ENCODE peak calls at places on chromosomes 1 and 21, in nine cellular contexts. One of them, this sample, is unnamed.

GRCh38 chr1:197841828-197842573 is 60.4 kb upstream of the C1orf53 start:
- DNase-seq in PC-3: no peak
- DNase-seq in IMR-90: peak; percentile 60
- DNase-seq in choroid plexus epithelial cell: peak; percentile 8
- DNase-seq in left ventricle myocardium inferior: no peak
- DNase-seq in cardiac muscle cell: peak; percentile 6
- DNase-seq in AG09309: peak; percentile 32
- DNase-seq in heart right ventricle: no peak
- DNase-seq in fibroblast of mammary gland: peak; percentile 67
- DNase-seq in this sample: no peak

GRCh38 chr1:202376247-202376646 is 27.7 kb downstream of the PPP1R12B start:
- DNase-seq in PC-3: no peak
- DNase-seq in IMR-90: peak; percentile 52
- DNase-seq in choroid plexus epithelial cell: peak; percentile 37
- DNase-seq in left ventricle myocardium inferior: no peak
- DNase-seq in cardiac muscle cell: peak; percentile 45
- DNase-seq in AG09309: peak; percentile 13
- DNase-seq in heart right ventricle: no peak
- DNase-seq in fibroblast of mammary gland: peak; percentile 36
- DNase-seq in this sample: no peak

GRCh38 chr1:59163268-59164092 is 133.4 kb upstream of the FGGY start:
- DNase-seq in PC-3: no peak
- DNase-seq in IMR-90: peak; percentile 65
- DNase-seq in choroid plexus epithelial cell: peak; percentile 63
- DNase-seq in left ventricle myocardium inferior: no peak
- DNase-seq in cardiac muscle cell: peak; percentile 53
- DNase-seq in AG09309: peak; percentile 88
- DNase-seq in heart right ventricle: no peak
- DNase-seq in fibroblast of mammary gland: peak; percentile 92
- DNase-seq in this sample: peak; percentile 55

GRCh38 chr1:230396966-230397365 is 29.2 kb downstream of the PGBD5 start:
- DNase-seq in PC-3: no peak
- DNase-seq in IMR-90: no peak
- DNase-seq in choroid plexus epithelial cell: no peak
- DNase-seq in left ventricle myocardium inferior: no peak
- DNase-seq in cardiac muscle cell: no peak
- DNase-seq in AG09309: no peak
- DNase-seq in heart right ventricle: no peak
- DNase-seq in fibroblast of mammary gland: no peak
- DNase-seq in this sample: no peak

GRCh38 chr1:69921501-69921900 is 283.9 kb downstream of the LRRC40 start:
- DNase-seq in PC-3: no peak
- DNase-seq in IMR-90: no peak
- DNase-seq in choroid plexus epithelial cell: no peak
- DNase-seq in left ventricle myocardium inferior: no peak
- DNase-seq in cardiac muscle cell: peak; percentile 21
- DNase-seq in AG09309: no peak
- DNase-seq in heart right ventricle: no peak
- DNase-seq in fibroblast of mammary gland: no peak
- DNase-seq in this sample: no peak

GRCh38 chr21:42796327-42797062 is 82.8 kb downstream of the WDR4 start:
- DNase-seq in PC-3: no peak
- DNase-seq in IMR-90: no peak
- DNase-seq in choroid plexus epithelial cell: no peak
- DNase-seq in left ventricle myocardium inferior: no peak
- DNase-seq in cardiac muscle cell: no peak
- DNase-seq in AG09309: no peak
- DNase-seq in heart right ventricle: no peak
- DNase-seq in fibroblast of mammary gland: no peak
- DNase-seq in this sample: no peak

GRCh38 chr1:58576727-58577675 is at the start of gene TACSTD2:
- DNase-seq in PC-3: peak; percentile 95
- DNase-seq in IMR-90: no peak
- DNase-seq in choroid plexus epithelial cell: no peak
- DNase-seq in left ventricle myocardium inferior: peak; percentile 18
- DNase-seq in cardiac muscle cell: peak; percentile 32
- DNase-seq in AG09309: no peak
- DNase-seq in heart right ventricle: peak; percentile 19
- DNase-seq in fibroblast of mammary gland: no peak
- DNase-seq in this sample: no peak

GRCh38 chr21:29347274-29347681 is 48.6 kb downstream of the BACH1 start:
- DNase-seq in PC-3: no peak
- DNase-seq in IMR-90: peak; percentile 55
- DNase-seq in choroid plexus epithelial cell: peak; percentile 45
- DNase-seq in left ventricle myocardium inferior: no peak
- DNase-seq in cardiac muscle cell: no peak
- DNase-seq in AG09309: no peak
- DNase-seq in heart right ventricle: no peak
- DNase-seq in fibroblast of mammary gland: no peak
- DNase-seq in this sample: no peak

DNA sequence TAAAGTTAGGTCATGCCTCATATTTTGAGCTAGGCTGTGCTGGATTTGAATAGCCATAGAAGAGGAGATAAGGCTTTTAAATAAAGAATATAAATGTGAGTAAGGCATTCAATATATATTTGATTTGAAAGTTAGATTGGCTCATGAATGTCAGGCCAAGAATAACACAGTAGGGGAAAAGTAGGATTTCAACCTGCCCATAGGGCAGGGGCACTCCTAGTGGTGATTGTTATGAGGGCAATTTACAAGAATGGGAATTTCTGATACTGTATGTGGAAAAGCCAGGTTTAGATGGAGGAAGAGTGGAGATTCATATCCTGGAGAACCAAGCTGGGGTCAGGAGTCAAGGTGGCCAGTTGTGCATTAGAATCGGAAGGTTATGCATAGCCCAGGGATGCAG is 74.9 kb downstream of the DNAH14 start:
- DNase-seq in PC-3: peak; percentile 27
- DNase-seq in IMR-90: no peak
- DNase-seq in choroid plexus epithelial cell: no peak
- DNase-seq in left ventricle myocardium inferior: no peak
- DNase-seq in cardiac muscle cell: no peak
- DNase-seq in AG09309: no peak
- DNase-seq in heart right ventricle: no peak
- DNase-seq in fibroblast of mammary gland: no peak
- DNase-seq in this sample: no peak
- TF ChIP-seq CTCF in PC-3: peak; percentile 63
- TF ChIP-seq CTCF in IMR-90: no peak
- TF ChIP-seq CTCF in choroid plexus epithelial cell: peak; percentile 27
- TF ChIP-seq CTCF in left ventricle myocardium inferior: no peak
- TF ChIP-seq CTCF in cardiac muscle cell: peak; percentile 9
- TF ChIP-seq CTCF in AG09309: peak; percentile 16
- TF ChIP-seq CTCF in heart right ventricle: no peak
- TF ChIP-seq CTCF in fibroblast of mammary gland: peak; percentile 33
- TF ChIP-seq CTCF in this sample: peak; percentile 54

GRCh38 chr1:182957902-182958395 is 5.0 kb upstream of the SHCBP1L start:
- DNase-seq in PC-3: no peak
- DNase-seq in IMR-90: no peak
- DNase-seq in choroid plexus epithelial cell: no peak
- DNase-seq in left ventricle myocardium inferior: no peak
- DNase-seq in cardiac muscle cell: no peak
- DNase-seq in AG09309: no peak
- DNase-seq in heart right ventricle: no peak
- DNase-seq in fibroblast of mammary gland: no peak
- DNase-seq in this sample: no peak

GRCh38 chr1:182960046-182960445 is 7.1 kb upstream of the SHCBP1L start:
- DNase-seq in PC-3: no peak
- DNase-seq in IMR-90: no peak
- DNase-seq in choroid plexus epithelial cell: no peak
- DNase-seq in left ventricle myocardium inferior: no peak
- DNase-seq in cardiac muscle cell: no peak
- DNase-seq in AG09309: no peak
- DNase-seq in heart right ventricle: no peak
- DNase-seq in fibroblast of mammary gland: no peak
- DNase-seq in this sample: no peak

GRCh38 chr1:182952677-182953444 is at the start of gene SHCBP1L:
- DNase-seq in PC-3: no peak
- DNase-seq in IMR-90: no peak
- DNase-seq in choroid plexus epithelial cell: no peak
- DNase-seq in left ventricle myocardium inferior: no peak
- DNase-seq in cardiac muscle cell: peak; percentile 41
- DNase-seq in AG09309: no peak
- DNase-seq in heart right ventricle: peak; percentile 17
- DNase-seq in fibroblast of mammary gland: no peak
- DNase-seq in this sample: no peak

GRCh38 chr1:182956708-182957365 is 3.9 kb upstream of the SHCBP1L start:
- DNase-seq in PC-3: no peak
- DNase-seq in IMR-90: no peak
- DNase-seq in choroid plexus epithelial cell: no peak
- DNase-seq in left ventricle myocardium inferior: no peak
- DNase-seq in cardiac muscle cell: no peak
- DNase-seq in AG09309: no peak
- DNase-seq in heart right ventricle: no peak
- DNase-seq in fibroblast of mammary gland: no peak
- DNase-seq in this sample: no peak

DNA sequence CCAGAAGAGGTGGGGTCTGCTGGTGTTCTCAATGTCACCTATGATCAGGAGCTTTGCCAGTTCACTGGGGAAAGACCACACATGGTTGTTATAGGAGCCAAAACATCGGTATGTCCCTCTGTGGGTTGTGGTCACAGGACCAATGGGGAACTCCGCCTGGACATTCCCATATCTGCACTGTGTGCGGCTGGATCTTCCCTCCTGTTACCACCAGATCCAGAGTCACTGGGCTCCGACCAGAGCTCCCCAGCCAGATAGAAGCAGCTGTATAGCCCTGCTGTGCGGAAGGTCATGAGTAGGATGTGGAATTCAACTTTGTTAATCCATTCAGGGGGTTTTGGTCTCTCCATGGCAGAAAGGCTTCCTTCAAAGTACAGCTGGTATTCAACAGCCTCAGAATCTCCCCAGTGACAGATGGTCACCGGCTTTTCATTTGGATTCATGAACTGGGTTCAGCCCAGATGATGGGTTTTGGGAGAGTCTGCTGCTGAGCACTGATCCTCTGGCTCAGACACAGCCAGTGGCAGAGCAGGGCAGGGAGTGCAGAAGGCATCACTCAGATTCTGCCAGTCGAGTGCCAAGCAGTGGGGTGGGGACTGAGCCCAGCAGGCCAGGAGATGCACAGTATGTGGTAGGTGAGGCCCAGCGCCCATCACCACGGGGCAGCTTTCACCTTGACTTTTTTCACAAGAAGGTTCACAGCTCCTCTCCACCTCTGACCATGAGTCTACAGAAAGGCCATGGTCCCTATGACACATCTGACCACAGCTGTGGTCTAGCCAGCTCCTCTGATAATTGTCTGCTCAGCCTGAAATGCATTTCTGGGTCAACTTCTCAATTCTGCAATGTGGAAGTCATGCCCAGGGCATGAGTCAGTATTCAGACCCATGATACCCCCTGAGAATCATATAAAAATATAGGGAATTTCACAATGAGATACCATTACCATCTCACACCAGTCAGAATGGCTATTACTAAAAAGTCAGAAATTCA is 2.9 kb upstream of the SHCBP1L start:
- DNase-seq in PC-3: peak; percentile 72
- DNase-seq in IMR-90: peak; percentile 92
- DNase-seq in choroid plexus epithelial cell: peak; percentile 86
- DNase-seq in left ventricle myocardium inferior: no peak
- DNase-seq in cardiac muscle cell: peak; percentile 87
- DNase-seq in AG09309: peak; percentile 83
- DNase-seq in heart right ventricle: no peak
- DNase-seq in fibroblast of mammary gland: peak; percentile 97
- DNase-seq in this sample: peak; percentile 45
- H3K4me3 ChIP-seq in PC-3: no peak overlapping the region
- H3K4me3 ChIP-seq in IMR-90: no peak overlapping the region
- H3K4me3 ChIP-seq in choroid plexus epithelial cell: no peak overlapping the region
- H3K4me3 ChIP-seq in left ventricle myocardium inferior: no peak overlapping the region
- H3K4me3 ChIP-seq in cardiac muscle cell: no peak overlapping the region
- H3K4me3 ChIP-seq in AG09309: no peak overlapping the region
- H3K4me3 ChIP-seq in heart right ventricle: no peak overlapping the region
- H3K4me3 ChIP-seq in fibroblast of mammary gland: no peak overlapping the region
- H3K4me3 ChIP-seq in this sample: no peak overlapping the region

DNA sequence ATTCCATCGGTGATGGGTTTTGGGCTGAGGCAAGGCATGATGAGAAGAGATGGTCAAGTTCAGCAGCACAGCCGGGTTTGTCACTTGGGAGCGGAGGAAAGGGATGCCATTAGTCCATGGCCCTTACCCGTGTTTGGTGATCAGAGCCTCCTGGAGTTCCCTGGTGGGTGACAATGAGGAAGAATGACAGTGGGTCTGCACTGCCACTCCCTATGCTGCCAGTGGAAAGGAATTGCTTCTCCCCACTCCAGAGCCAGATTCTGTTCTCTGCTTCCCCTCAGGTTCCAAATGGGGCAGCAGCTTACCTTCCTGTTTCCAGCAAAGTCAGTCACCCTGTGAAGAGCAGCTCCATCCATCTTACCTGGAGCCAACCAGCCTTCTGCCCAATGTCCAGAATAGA is 393.1 kb downstream of the PTPRU start:
- DNase-seq in PC-3: no peak
- DNase-seq in IMR-90: no peak
- DNase-seq in choroid plexus epithelial cell: no peak
- DNase-seq in left ventricle myocardium inferior: no peak
- DNase-seq in cardiac muscle cell: no peak
- DNase-seq in AG09309: no peak
- DNase-seq in heart right ventricle: no peak
- DNase-seq in fibroblast of mammary gland: no peak
- DNase-seq in this sample: no peak
- TF ChIP-seq CTCF in PC-3: no peak
- TF ChIP-seq CTCF in IMR-90: no peak
- TF ChIP-seq CTCF in choroid plexus epithelial cell: no peak
- TF ChIP-seq CTCF in left ventricle myocardium inferior: no peak
- TF ChIP-seq CTCF in cardiac muscle cell: no peak
- TF ChIP-seq CTCF in AG09309: no peak
- TF ChIP-seq CTCF in heart right ventricle: no peak
- TF ChIP-seq CTCF in fibroblast of mammary gland: no peak
- TF ChIP-seq CTCF in this sample: no peak

GRCh38 chr1:10495942-10496341 is 21.2 kb downstream of the PEX14 start:
- DNase-seq in PC-3: no peak
- DNase-seq in IMR-90: no peak
- DNase-seq in choroid plexus epithelial cell: no peak
- DNase-seq in left ventricle myocardium inferior: no peak
- DNase-seq in cardiac muscle cell: no peak
- DNase-seq in AG09309: no peak
- DNase-seq in heart right ventricle: no peak
- DNase-seq in fibroblast of mammary gland: no peak
- DNase-seq in this sample: no peak

GRCh38 chr1:10494754-10495474 is 20.2 kb downstream of the PEX14 start:
- DNase-seq in PC-3: peak; percentile 75
- DNase-seq in IMR-90: peak; percentile 61
- DNase-seq in choroid plexus epithelial cell: peak; percentile 74
- DNase-seq in left ventricle myocardium inferior: peak; percentile 71
- DNase-seq in cardiac muscle cell: peak; percentile 69
- DNase-seq in AG09309: no peak
- DNase-seq in heart right ventricle: peak; percentile 68
- DNase-seq in fibroblast of mammary gland: peak; percentile 52
- DNase-seq in this sample: no peak

GRCh38 chr1:10497109-10497508 is 22.4 kb downstream of the PEX14 start:
- DNase-seq in PC-3: no peak
- DNase-seq in IMR-90: no peak
- DNase-seq in choroid plexus epithelial cell: no peak
- DNase-seq in left ventricle myocardium inferior: no peak
- DNase-seq in cardiac muscle cell: no peak
- DNase-seq in AG09309: no peak
- DNase-seq in heart right ventricle: no peak
- DNase-seq in fibroblast of mammary gland: no peak
- DNase-seq in this sample: no peak

GRCh38 chr1:10494418-10494753 is 19.6 kb downstream of the PEX14 start:
- DNase-seq in PC-3: no peak
- DNase-seq in IMR-90: no peak
- DNase-seq in choroid plexus epithelial cell: no peak
- DNase-seq in left ventricle myocardium inferior: no peak
- DNase-seq in cardiac muscle cell: no peak
- DNase-seq in AG09309: no peak
- DNase-seq in heart right ventricle: no peak
- DNase-seq in fibroblast of mammary gland: no peak
- DNase-seq in this sample: no peak

DNA sequence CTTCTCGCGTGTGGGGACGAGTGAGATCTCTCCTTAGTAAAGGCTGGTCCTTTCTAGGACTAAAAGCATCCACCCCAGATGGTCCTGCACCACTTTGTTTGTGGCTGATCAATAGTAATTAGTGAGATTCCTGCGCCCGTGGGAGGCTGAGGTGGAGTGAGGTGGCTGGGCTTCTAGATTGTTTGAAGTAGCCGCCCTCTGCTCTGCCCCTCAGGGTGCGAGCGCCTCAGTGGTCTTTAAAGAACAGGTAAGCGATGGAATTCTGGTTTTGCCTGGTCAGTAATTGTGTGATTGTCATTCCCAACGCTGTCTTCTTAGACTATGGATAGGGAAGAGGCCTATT is 20.7 kb downstream of the PEX14 start:
- DNase-seq in PC-3: no peak
- DNase-seq in IMR-90: no peak
- DNase-seq in choroid plexus epithelial cell: no peak
- DNase-seq in left ventricle myocardium inferior: no peak
- DNase-seq in cardiac muscle cell: no peak
- DNase-seq in AG09309: no peak
- DNase-seq in heart right ventricle: no peak
- DNase-seq in fibroblast of mammary gland: no peak
- DNase-seq in this sample: no peak
- H3K4me3 ChIP-seq in PC-3: no peak overlapping the region
- H3K4me3 ChIP-seq in IMR-90: no peak overlapping the region
- H3K4me3 ChIP-seq in choroid plexus epithelial cell: no peak overlapping the region
- H3K4me3 ChIP-seq in left ventricle myocardium inferior: peak overlapping the region; percentile 45
- H3K4me3 ChIP-seq in cardiac muscle cell: no peak overlapping the region
- H3K4me3 ChIP-seq in AG09309: no peak overlapping the region
- H3K4me3 ChIP-seq in heart right ventricle: peak overlapping the region; percentile 47
- H3K4me3 ChIP-seq in fibroblast of mammary gland: no peak overlapping the region
- H3K4me3 ChIP-seq in this sample: no peak overlapping the region

This sample was measured in retinal pigment epithelial cell.